ENCODE peak calls at places on chromosomes 11 and 22, in nine cellular contexts. S is DND-41; G is sigmoid colon; U is body of pancreas; D is GM23248; H is IMR-90; C is effector memory CD4-positive, alpha-beta T cell; M is ovary; Z is Panc1. N is an unnamed sample.

GRCh38 chr11:2837096-2837601 is 48.4 kb downstream of the CDKN1C start:
- DNase-seq in H (peak; percentile 11), C (no peak), S (no peak), Z (no peak), G (peak; percentile 93), M (peak; percentile 55), D (peak; percentile 80), U (peak; percentile 40), N (no peak)

GRCh38 chr22:49882519-49883293 is 29.1 kb downstream of the ZBED4 start:
- DNase-seq in S (no peak), M (no peak), G (no peak), H (peak; percentile 64), C (no peak), U (peak; percentile 9), Z (no peak), D (no peak), N (no peak)

GRCh38 chr11:704799-705645 is 1.0 kb upstream of the EPS8L2 start:
- DNase-seq in G (peak; percentile 69), U (peak; percentile 89), H (no peak), M (peak; percentile 25), D (no peak), C (no peak), S (no peak), Z (no peak), N (no peak)

GRCh38 chr22:25403752-25404471 is 160.6 kb upstream of the GRK3 start:
- DNase-seq in Z (no peak), C (no peak), M (no peak), H (peak; percentile 41), D (peak; percentile 72), G (peak; percentile 64), U (no peak), S (peak; percentile 18), N (peak; percentile 28)

GRCh38 chr11:61752117-61752924 is at the start of gene MYRF:
- DNase-seq in S (no peak), C (peak; percentile 51), G (no peak), Z (no peak), D (peak; percentile 79), M (peak; percentile 62), U (peak; percentile 78), H (peak; percentile 14), N (peak; percentile 31)

GRCh38 chr22:36823177-36823839 is 6.5 kb upstream of the PVALB start:
- DNase-seq in U (no peak), M (no peak), D (peak; percentile 21), C (no peak), H (peak; percentile 5), G (no peak), S (no peak), Z (no peak), N (no peak)

GRCh38 chr11:102561636-102562035 is 31.1 kb upstream of the MMP7 start:
- DNase-seq in S (no peak), G (no peak), U (no peak), M (no peak), D (no peak), Z (no peak), C (no peak), H (no peak), N (no peak)

GRCh38 chr11:69348414-69349235 is 54.7 kb downstream of the MYEOV start:
- DNase-seq in H (no peak), U (no peak), D (no peak), M (no peak), C (no peak), Z (no peak), G (no peak), S (no peak), N (no peak)

GRCh38 chr11:36702330-36703054 is 104.5 kb upstream of the RAG2 start:
- DNase-seq in Z (peak; percentile 53), C (no peak), G (no peak), H (peak; percentile 69), U (peak; percentile 20), S (peak; percentile 68), D (peak; percentile 72), M (peak; percentile 16), N (no peak)

GRCh38 chr11:94583885-94584500 is 16.8 kb downstream of the PIWIL4 start:
- DNase-seq in H (peak; percentile 75), M (no peak), Z (no peak), C (no peak), G (no peak), U (no peak), S (no peak), D (peak; percentile 29), N (no peak)

GRCh38 chr22:38069372-38070249 is 12.4 kb downstream of the PICK1 start:
- DNase-seq in H (peak; percentile 29), S (peak; percentile 28), C (no peak), G (peak; percentile 94), Z (no peak), D (peak; percentile 21), U (no peak), M (peak; percentile 48), N (no peak)

GRCh38 chr11:9214765-9215164 is 50.4 kb downstream of the DENND5A start:
- DNase-seq in H (peak; percentile 66), S (no peak), G (no peak), M (no peak), C (no peak), Z (no peak), D (peak; percentile 40), U (no peak), N (no peak)

GRCh38 chr11:111793863-111794262 is 27.7 kb upstream of the PPP2R1B start:
- DNase-seq in H (peak; percentile 47), Z (no peak), U (no peak), C (no peak), D (peak; percentile 97), M (no peak), S (no peak), G (no peak), N (no peak)

GRCh38 chr22:50437511-50438304 is 37.1 kb downstream of the SBF1 start:
- DNase-seq in Z (no peak), G (no peak), H (no peak), S (no peak), U (no peak), D (no peak), C (no peak), M (no peak), N (no peak)

GRCh38 chr11:120985718-120986569 is 38.0 kb upstream of the TBCEL start:
- DNase-seq in D (peak; percentile 78), U (peak; percentile 45), G (peak; percentile 69), H (peak; percentile 29), S (no peak), M (peak; percentile 60), C (no peak), Z (no peak), N (peak; percentile 22)
- H3K4me3 ChIP-seq in D (peak overlapping the region; percentile 66), U (no peak overlapping the region), G (peak overlapping the region; percentile 25), H (peak overlapping the region; percentile 33), S (no peak overlapping the region), M (peak overlapping the region; percentile 39), C (peak overlapping the region; percentile 44), Z (peak overlapping the region; percentile 38), N (no peak overlapping the region)

DNA sequence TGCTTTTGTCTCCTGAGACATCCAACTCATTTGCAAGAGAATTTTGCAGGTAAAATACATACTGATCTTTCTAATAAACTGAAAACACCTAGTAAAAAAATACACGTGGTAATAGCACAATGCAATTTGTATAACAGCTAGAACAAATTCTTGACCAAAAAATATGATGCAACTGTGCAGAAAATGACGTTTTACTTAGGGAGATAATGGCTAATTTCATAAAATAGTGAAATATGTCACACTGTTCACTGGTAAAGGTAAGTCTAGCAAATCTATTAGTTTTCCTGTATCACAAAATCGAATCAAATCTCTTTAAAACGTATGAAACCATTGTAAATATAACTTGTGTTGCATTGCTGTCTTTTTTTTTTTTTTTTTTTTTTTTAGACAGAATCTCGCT is 130.0 kb downstream of the VPREB1 start:
- DNase-seq in M (no peak), S (no peak), C (no peak), Z (no peak), D (no peak), U (no peak), G (no peak), H (no peak), N (no peak)
- H3K27me3 ChIP-seq in M (no peaks in the 10 kb centered on the region), S (peaks cover 3% of the 10 kb centered on the region), C (no peaks in the 10 kb centered on the region), Z (no peaks in the 10 kb centered on the region), D (peaks cover 38% of the 10 kb centered on the region), U (no peaks in the 10 kb centered on the region), G (no peaks in the 10 kb centered on the region), H (peaks cover 14% of the 10 kb centered on the region), N (peaks cover 12% of the 10 kb centered on the region)

GRCh38 chr11:12112150-12112520 is 1.7 kb downstream of the MICAL2 start:
- DNase-seq in C (no peak), D (no peak), G (no peak), H (no peak), U (no peak), M (no peak), Z (no peak), S (no peak), N (no peak)
- H3K4me3 ChIP-seq in C (no peak overlapping the region), D (peak overlapping the region; percentile 91), G (no peak overlapping the region), H (peak overlapping the region; percentile 80), U (no peak overlapping the region), M (peak overlapping the region; percentile 72), Z (peak overlapping the region; percentile 75), S (no peak overlapping the region), N (no peak overlapping the region)

DNA sequence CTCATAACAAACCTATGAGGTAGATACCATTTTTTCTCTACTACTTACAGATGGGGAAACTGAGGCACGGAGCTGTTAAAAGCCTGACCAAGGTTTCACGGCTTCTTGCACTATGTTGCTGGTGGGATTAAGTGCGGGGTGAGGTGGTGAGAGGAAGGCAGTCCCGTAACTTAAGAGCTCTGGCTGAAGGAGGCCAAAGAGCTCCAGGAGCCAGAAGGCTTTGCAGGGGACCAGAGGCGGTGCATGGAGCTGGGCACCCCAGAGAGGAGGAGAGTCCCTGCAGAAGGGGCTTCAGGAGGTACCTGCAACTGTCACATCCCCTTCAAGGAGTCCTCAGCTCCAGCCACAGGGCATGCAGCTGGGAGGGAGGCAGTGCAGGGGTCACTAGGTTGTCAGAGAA is 4.1 kb downstream of the CHRM4 start:
- DNase-seq in Z (no peak), G (no peak), H (no peak), C (no peak), S (no peak), D (no peak), U (no peak), M (no peak), N (no peak)
- H3K27me3 ChIP-seq in Z (peaks cover 3% of the 10 kb centered on the region), G (peaks cover 75% of the 10 kb centered on the region), H (peaks cover 33% of the 10 kb centered on the region), C (peaks cover 49% of the 10 kb centered on the region), S (peaks cover 51% of the 10 kb centered on the region), D (peaks cover 7% of the 10 kb centered on the region), U (peaks cover 28% of the 10 kb centered on the region), M (peaks cover 6% of the 10 kb centered on the region), N (peaks cover 25% of the 10 kb centered on the region)

N was measured in CD4-positive, CD25-positive, alpha-beta regulatory T cell.